ENCODE peak calls at places on chromosomes 2 and 18, in four cellular contexts. One of them, this sample, is unnamed.

GRCh38 chr2:79159030-79159429 is 523 bp downstream of the REG3A start:
- DNase-seq in AG09319: no peak
- DNase-seq in BJ: no peak
- DNase-seq in caudate nucleus: no peak
- DNase-seq in this sample: no peak

GRCh38 chr2:163157891-163158511 is 319.4 kb upstream of the KCNH7 start:
- DNase-seq in AG09319: no peak
- DNase-seq in BJ: no peak
- DNase-seq in caudate nucleus: no peak
- DNase-seq in this sample: no peak

GRCh38 chr2:95525294-95526035 is 40.9 kb upstream of the TRIM43B start:
- DNase-seq in AG09319: no peak
- DNase-seq in BJ: no peak
- DNase-seq in caudate nucleus: no peak
- DNase-seq in this sample: peak

GRCh38 chr2:75464348-75464946 is 96.3 kb downstream of the EVA1A start:
- DNase-seq in AG09319: no peak
- DNase-seq in BJ: no peak
- DNase-seq in caudate nucleus: no peak
- DNase-seq in this sample: no peak

GRCh38 chr2:173305303-173305702 is 49.4 kb upstream of the CDCA7 start:
- DNase-seq in AG09319: no peak
- DNase-seq in BJ: no peak
- DNase-seq in caudate nucleus: no peak
- DNase-seq in this sample: no peak

GRCh38 chr2:68690851-68691250 is 43.8 kb upstream of the ARHGAP25 start:
- DNase-seq in AG09319: no peak
- DNase-seq in BJ: no peak
- DNase-seq in caudate nucleus: no peak
- DNase-seq in this sample: no peak

GRCh38 chr2:227614740-227615139 is at the start of gene SCYGR3:
- DNase-seq in AG09319: no peak
- DNase-seq in BJ: no peak
- DNase-seq in caudate nucleus: no peak
- DNase-seq in this sample: no peak

GRCh38 chr18:5958822-5959221 is 63.5 kb upstream of the TMEM200C start:
- DNase-seq in AG09319: no peak
- DNase-seq in BJ: no peak
- DNase-seq in caudate nucleus: no peak
- DNase-seq in this sample: no peak

GRCh38 chr2:238255636-238256035 is 15.8 kb upstream of the HES6 start:
- DNase-seq in AG09319: no peak
- DNase-seq in BJ: no peak
- DNase-seq in caudate nucleus: no peak
- DNase-seq in this sample: no peak

GRCh38 chr2:172863341-172863740 is 127.7 kb downstream of the RAPGEF4 start:
- DNase-seq in AG09319: no peak
- DNase-seq in BJ: no peak
- DNase-seq in caudate nucleus: no peak
- DNase-seq in this sample: no peak

GRCh38 chr18:49368161-49368875 is 92.1 kb downstream of the DYM start:
- DNase-seq in AG09319: no peak
- DNase-seq in BJ: no peak
- DNase-seq in caudate nucleus: no peak
- DNase-seq in this sample: no peak

GRCh38 chr2:47354013-47354816 is 48.7 kb upstream of the MSH2 start:
- DNase-seq in AG09319: no peak
- DNase-seq in BJ: no peak
- DNase-seq in caudate nucleus: no peak
- DNase-seq in this sample: no peak

GRCh38 chr2:171798156-171798815 is 95.8 kb downstream of the SLC25A12 start:
- DNase-seq in AG09319: no peak
- DNase-seq in BJ: peak
- DNase-seq in caudate nucleus: no peak
- DNase-seq in this sample: no peak

This sample was measured in putamen.